ENCODE peak calls at places on chromosomes 5 and 9, in nine cellular contexts. A is activated CD8-positive, alpha-beta memory T cell treated with anti-CD3 and anti-CD28 coated beads for 1 hour; E is right atrium auricular region; F is stimulated activated CD4-positive, alpha-beta T cell treated with anti-CD3 and anti-CD28 coated beads, Interleukin-2, amount 100 ng/mL, for 48 hours; Y is stimulated activated effector memory CD8-positive, alpha-beta T cell treated with anti-CD3 and anti-CD28 coated beads, Interleukin-12 subunit alpha, Interleukin-12 subunit beta, amount 100 ng/mL, for 72 hours; P is cardiac fibroblast; U is D341Med; V is T-helper 9 cell; T is foreskin fibroblast. J is an unnamed sample.

GRCh38 chr9:121742923-121743322 is 91.5 kb downstream of the DAB2IP start:
- DNase-seq in A (no peak), E (no peak), F (no peak), Y (no peak), P (no peak), U (no peak), V (no peak), T (no peak), J (no peak)

GRCh38 chr9:6959275-6960000 is 201.7 kb downstream of the KDM4C start:
- DNase-seq in A (no peak), E (no peak), F (no peak), Y (no peak), P (no peak), U (no peak), V (no peak), T (no peak), J (no peak)

GRCh38 chr9:81455826-81456225 is 233.5 kb downstream of the TLE1 start:
- DNase-seq in A (no peak), E (no peak), F (no peak), Y (no peak), P (no peak), U (no peak), V (no peak), T (no peak), J (no peak)

GRCh38 chr9:130846487-130847305 is 11.6 kb downstream of the ABL1 start:
- DNase-seq in A (no peak), E (no peak), F (no peak), Y (no peak), P (peak), U (no peak), V (no peak), T (peak), J (peak)

GRCh38 chr5:168962323-168962722 is 338.6 kb downstream of the SLIT3 start:
- DNase-seq in A (no peak), E (no peak), F (no peak), Y (no peak), P (no peak), U (no peak), V (no peak), T (peak), J (no peak)

GRCh38 chr9:2676466-2676865 is 40.8 kb upstream of the KCNV2 start:
- DNase-seq in A (no peak), E (no peak), F (no peak), Y (no peak), P (no peak), U (no peak), V (no peak), T (no peak), J (no peak)

GRCh38 chr5:168443950-168444700 is 42.1 kb upstream of the RARS1 start:
- DNase-seq in A (no peak), E (no peak), F (no peak), Y (no peak), P (peak), U (no peak), V (no peak), T (no peak), J (no peak)

GRCh38 chr9:13064060-13064459 is 215.4 kb downstream of the MPDZ start:
- DNase-seq in A (no peak), E (no peak), F (no peak), Y (no peak), P (no peak), U (peak), V (no peak), T (no peak), J (no peak)

GRCh38 chr9:121360975-121361374 is 9.1 kb downstream of the STOM start:
- DNase-seq in A (no peak), E (no peak), F (no peak), Y (no peak), P (peak), U (no peak), V (no peak), T (peak), J (peak)

GRCh38 chr5:151770383-151771258 is 1.1 kb upstream of the G3BP1 start:
- DNase-seq in A (peak), E (peak), F (peak), Y (peak), P (peak), U (peak), V (peak), T (peak), J (peak)

GRCh38 chr5:174119386-174119785 is 73.9 kb downstream of the NSG2 start:
- DNase-seq in A (no peak), E (no peak), F (no peak), Y (no peak), P (no peak), U (no peak), V (no peak), T (no peak), J (no peak)

GRCh38 chr9:121122450-121123032 is 47.8 kb downstream of the CNTRL start:
- DNase-seq in A (no peak), E (no peak), F (no peak), Y (no peak), P (no peak), U (no peak), V (no peak), T (peak), J (no peak)

GRCh38 chr9:113935677-113936380 is 59.7 kb downstream of the ZNF618 start:
- DNase-seq in A (no peak), E (peak), F (no peak), Y (no peak), P (no peak), U (no peak), V (no peak), T (no peak), J (no peak)

GRCh38 chr5:180034564-180034963 is 37.0 kb downstream of the RNF130 start:
- DNase-seq in A (no peak), E (no peak), F (no peak), Y (no peak), P (no peak), U (no peak), V (no peak), T (peak), J (no peak)

GRCh38 chr5:154513669-154514084 is 35.6 kb upstream of the HAND1 start:
- DNase-seq in A (no peak), E (no peak), F (no peak), Y (no peak), P (peak), U (no peak), V (no peak), T (no peak), J (no peak)

GRCh38 chr5:169649486-169649885 is 12.4 kb downstream of the DOCK2 start:
- DNase-seq in A (no peak), E (no peak), F (no peak), Y (no peak), P (no peak), U (no peak), V (no peak), T (no peak), J (no peak)

J was measured in HFFc6.